ENCODE peak calls at places on chromosomes 5 and 9, in six cellular contexts. E is stimulated activated effector memory CD8-positive, alpha-beta T cell treated with anti-CD3 and anti-CD28 coated beads, Interleukin-12 subunit alpha, Interleukin-12 subunit beta, amount 100 ng/mL, for 72 hours; F is endodermal cell; L is HEK293T; P is activated T-cell treated with anti-CD3 and anti-CD28 coated beads for 24 hours; Q is iPS-NIHi11. V is an unnamed sample.

GRCh38 chr5:7686794-7687193 is 164.1 kb downstream of the CFAP90 start:
- DNase-seq in P (no peak), L (no peak), F (peak; percentile 57), E (no peak), Q (peak; percentile 35), V (no peak)

GRCh38 chr5:141513627-141514329 is 24.9 kb downstream of the PCDHGC5 start:
- DNase-seq in F (peak; percentile 87), P (peak; percentile 60), L (no peak), E (no peak), Q (peak; percentile 66), V (peak; percentile 80)

GRCh38 chr5:18394154-18394804 is 760.0 kb downstream of the TAF11L14 start:
- DNase-seq in F (peak; percentile 95), E (peak; percentile 65), L (peak; percentile 37), P (peak; percentile 14), Q (peak; percentile 75), V (no peak)

GRCh38 chr5:176810687-176811501 is 535 bp downstream of the UNC5A start:
- DNase-seq in P (no peak), L (no peak), E (no peak), Q (no peak), F (no peak), V (no peak)

GRCh38 chr9:131478421-131478868 is 24.3 kb upstream of the POMT1 start:
- DNase-seq in F (peak; percentile 92), Q (peak; percentile 83), P (peak; percentile 29), L (peak; percentile 67), E (peak; percentile 73), V (peak; percentile 8)

GRCh38 chr9:121744002-121744686 is 92.7 kb downstream of the DAB2IP start:
- DNase-seq in P (no peak), E (peak; percentile 62), Q (peak; percentile 68), L (peak; percentile 58), F (peak; percentile 88), V (no peak)

GRCh38 chr9:96140401-96141180 is 161.4 kb downstream of the HSD17B3 start:
- DNase-seq in Q (no peak), F (peak; percentile 76), P (no peak), E (no peak), L (no peak), V (no peak)

GRCh38 chr9:108784998-108785397 is 70.8 kb downstream of the ACTL7B start:
- DNase-seq in L (no peak), P (no peak), Q (no peak), F (no peak), E (no peak), V (no peak)

GRCh38 chr5:142433526-142434321 is 108.9 kb upstream of the SPRY4 start:
- DNase-seq in P (no peak), Q (no peak), L (no peak), E (no peak), F (peak; percentile 35), V (no peak)

GRCh38 chr9:38689678-38690077 is 30.3 kb downstream of the FAM240B start:
- DNase-seq in F (peak; percentile 89), E (no peak), L (no peak), Q (peak; percentile 69), P (no peak), V (peak; percentile 55)

GRCh38 chr9:135662758-135663450 is at the start of gene LCN9:
- DNase-seq in Q (no peak), E (no peak), F (no peak), L (no peak), P (no peak), V (no peak)

GRCh38 chr9:9102295-9102694 is 1302.7 kb upstream of the DMAC1 start:
- DNase-seq in E (no peak), F (peak; percentile 72), Q (no peak), P (no peak), L (no peak), V (no peak)

GRCh38 chr9:76456202-76456926 is 2.6 kb upstream of the GCNT1 start:
- DNase-seq in P (no peak), Q (peak; percentile 47), E (no peak), F (peak; percentile 89), L (no peak), V (peak; percentile 37)

GRCh38 chr5:134125195-134126015 is 10.9 kb downstream of the TCF7 start:
- DNase-seq in E (no peak), P (no peak), F (no peak), Q (no peak), L (no peak), V (no peak)

GRCh38 chr5:34045996-34046395 is 3.0 kb upstream of the C1QTNF3 start:
- DNase-seq in Q (no peak), L (no peak), E (no peak), P (no peak), F (no peak), V (no peak)

GRCh38 chr9:79382468-79382867 is 189.3 kb upstream of the TLE4 start:
- DNase-seq in P (no peak), F (peak; percentile 67), Q (no peak), E (no peak), L (no peak), V (no peak)

GRCh38 chr5:175885813-175886212 is 14.4 kb downstream of the CPLX2 start:
- DNase-seq in L (no peak), P (no peak), Q (no peak), F (no peak), E (no peak), V (no peak)

GRCh38 chr5:78005021-78005785 is 229.1 kb upstream of the TBCA start:
- DNase-seq in F (no peak), E (no peak), Q (no peak), P (no peak), L (no peak), V (no peak)

GRCh38 chr5:148401604-148402003 is 17.8 kb downstream of the FBXO38 start:
- DNase-seq in L (no peak), F (no peak), P (no peak), Q (no peak), E (no peak), V (no peak)

GRCh38 chr5:140595538-140595937 is 30.9 kb downstream of the SLC35A4 start:
- DNase-seq in E (no peak), L (no peak), P (no peak), Q (no peak), F (no peak), V (no peak)

GRCh38 chr9:111108946-111109345 is 70.7 kb upstream of the LPAR1 start:
- DNase-seq in F (no peak), P (no peak), E (no peak), Q (no peak), L (no peak), V (no peak)

GRCh38 chr9:90459321-90459720 is 183.3 kb downstream of the DIRAS2 start:
- DNase-seq in F (no peak), E (no peak), P (no peak), L (no peak), Q (no peak), V (no peak)

GRCh38 chr5:177123789-177124485 is 9.6 kb upstream of the NSD1 start:
- DNase-seq in Q (no peak), E (no peak), L (no peak), P (no peak), F (no peak), V (no peak)

GRCh38 chr5:130541617-130542221 is 623.3 kb downstream of the HINT1 start:
- DNase-seq in L (no peak), Q (no peak), E (no peak), F (no peak), P (no peak), V (no peak)

GRCh38 chr5:16936150-16937022 is at the start of gene MYO10:
- DNase-seq in L (peak; percentile 90), Q (peak; percentile 94), E (no peak), F (peak; percentile 98), P (peak; percentile 50), V (no peak)

GRCh38 chr5:67142816-67143215 is 53.8 kb downstream of the CD180 start:
- DNase-seq in E (no peak), F (no peak), L (no peak), Q (no peak), P (no peak), V (no peak)

GRCh38 chr9:123796618-123797484 is 133.1 kb downstream of the DENND1A start:
- DNase-seq in F (no peak), L (no peak), Q (no peak), P (no peak), E (no peak), V (no peak)